ENCODE peak calls at places on chromosomes 12 and 14, in six cellular contexts. One of them, this sample, is unnamed.

GRCh38 chr12:112906712-112907414 is at the start of gene OAS1:
- ATAC-seq in upper lobe of left lung: peak; percentile 79
- ATAC-seq in K562: no peak
- ATAC-seq in HepG2: peak; percentile 98
- ATAC-seq in GM12878: peak; percentile 87
- ATAC-seq in A549: peak; percentile 79
- ATAC-seq in this sample: peak; percentile 78

GRCh38 chr14:35557221-35557747 is 23.3 kb downstream of the INSM2 start:
- ATAC-seq in K562: no peak
- ATAC-seq in upper lobe of left lung: no peak
- ATAC-seq in HepG2: no peak
- ATAC-seq in A549: no peak
- ATAC-seq in GM12878: no peak
- ATAC-seq in this sample: no peak

GRCh38 chr14:65483647-65484046 is 71.1 kb downstream of the FUT8 start:
- ATAC-seq in GM12878: peak; percentile 74
- ATAC-seq in K562: peak; percentile 62
- ATAC-seq in HepG2: no peak
- ATAC-seq in A549: no peak
- ATAC-seq in upper lobe of left lung: no peak
- ATAC-seq in this sample: no peak

GRCh38 chr12:108194585-108194984 is 65.5 kb downstream of the WSCD2 start:
- ATAC-seq in K562: no peak
- ATAC-seq in upper lobe of left lung: no peak
- ATAC-seq in A549: no peak
- ATAC-seq in HepG2: no peak
- ATAC-seq in GM12878: peak; percentile 14
- ATAC-seq in this sample: no peak

GRCh38 chr12:40033260-40033649 is 72.6 kb downstream of the SLC2A13 start:
- ATAC-seq in HepG2: no peak
- ATAC-seq in A549: no peak
- ATAC-seq in GM12878: peak; percentile 70
- ATAC-seq in upper lobe of left lung: no peak
- ATAC-seq in K562: no peak
- ATAC-seq in this sample: no peak

GRCh38 chr12:120696599-120696998 is 9.7 kb downstream of the MLEC start:
- ATAC-seq in HepG2: no peak
- ATAC-seq in K562: no peak
- ATAC-seq in GM12878: peak; percentile 28
- ATAC-seq in upper lobe of left lung: peak; percentile 70
- ATAC-seq in A549: no peak
- ATAC-seq in this sample: no peak

GRCh38 chr12:93569301-93569655 is 3.2 kb upstream of the SOCS2 start:
- ATAC-seq in upper lobe of left lung: no peak
- ATAC-seq in A549: no peak
- ATAC-seq in K562: no peak
- ATAC-seq in GM12878: peak; percentile 1
- ATAC-seq in HepG2: no peak
- ATAC-seq in this sample: no peak

GRCh38 chr12:54975875-54976274 is 8.7 kb downstream of the TESPA1 start:
- ATAC-seq in A549: no peak
- ATAC-seq in K562: peak; percentile 12
- ATAC-seq in GM12878: no peak
- ATAC-seq in HepG2: no peak
- ATAC-seq in upper lobe of left lung: no peak
- ATAC-seq in this sample: no peak

GRCh38 chr12:14923944-14924343 is 14.4 kb downstream of the ERP27 start:
- ATAC-seq in GM12878: no peak
- ATAC-seq in A549: no peak
- ATAC-seq in upper lobe of left lung: no peak
- ATAC-seq in K562: peak; percentile 51
- ATAC-seq in HepG2: no peak
- ATAC-seq in this sample: no peak

GRCh38 chr14:96077983-96078686 is 39.0 kb downstream of the C14orf132 start:
- ATAC-seq in HepG2: no peak
- ATAC-seq in GM12878: peak; percentile 79
- ATAC-seq in upper lobe of left lung: no peak
- ATAC-seq in K562: no peak
- ATAC-seq in A549: no peak
- ATAC-seq in this sample: no peak

GRCh38 chr12:65685514-65685913 is 138.8 kb upstream of the HMGA2 start:
- ATAC-seq in HepG2: peak; percentile 60
- ATAC-seq in A549: no peak
- ATAC-seq in upper lobe of left lung: no peak
- ATAC-seq in K562: peak; percentile 79
- ATAC-seq in GM12878: peak; percentile 51
- ATAC-seq in this sample: no peak

GRCh38 chr14:50773632-50774541 is 57.1 kb downstream of the NIN start:
- ATAC-seq in K562: peak; percentile 93
- ATAC-seq in GM12878: peak; percentile 67
- ATAC-seq in A549: peak; percentile 88
- ATAC-seq in upper lobe of left lung: peak; percentile 77
- ATAC-seq in HepG2: peak; percentile 88
- ATAC-seq in this sample: no peak

GRCh38 chr14:92487513-92488133 is 26.0 kb upstream of the RIN3 start:
- ATAC-seq in HepG2: no peak
- ATAC-seq in upper lobe of left lung: no peak
- ATAC-seq in GM12878: no peak
- ATAC-seq in A549: no peak
- ATAC-seq in K562: no peak
- ATAC-seq in this sample: no peak

GRCh38 chr12:94806617-94807016 is 156.3 kb upstream of the TMCC3 start:
- ATAC-seq in A549: no peak
- ATAC-seq in GM12878: no peak
- ATAC-seq in upper lobe of left lung: no peak
- ATAC-seq in K562: no peak
- ATAC-seq in HepG2: no peak
- ATAC-seq in this sample: no peak

GRCh38 chr12:67754933-67755697 is 106.6 kb downstream of the DYRK2 start:
- ATAC-seq in upper lobe of left lung: peak; percentile 76
- ATAC-seq in A549: no peak
- ATAC-seq in K562: no peak
- ATAC-seq in GM12878: no peak
- ATAC-seq in HepG2: no peak
- ATAC-seq in this sample: peak; percentile 61

GRCh38 chr12:49966511-49967041 is 4.9 kb downstream of the AQP5 start:
- ATAC-seq in GM12878: no peak
- ATAC-seq in K562: no peak
- ATAC-seq in HepG2: peak; percentile 1
- ATAC-seq in A549: peak; percentile 3
- ATAC-seq in upper lobe of left lung: no peak
- ATAC-seq in this sample: no peak

GRCh38 chr14:38405851-38406630 is 150.1 kb upstream of the CLEC14A start:
- ATAC-seq in K562: no peak
- ATAC-seq in HepG2: peak; percentile 75
- ATAC-seq in GM12878: no peak
- ATAC-seq in upper lobe of left lung: no peak
- ATAC-seq in A549: no peak
- ATAC-seq in this sample: no peak

GRCh38 chr12:102883204-102883799 is 33.7 kb downstream of the PAH start:
- ATAC-seq in GM12878: peak; percentile 90
- ATAC-seq in upper lobe of left lung: peak; percentile 72
- ATAC-seq in A549: peak; percentile 81
- ATAC-seq in K562: peak; percentile 96
- ATAC-seq in HepG2: peak; percentile 47
- ATAC-seq in this sample: peak; percentile 48

GRCh38 chr12:6364037-6364360 is 11.4 kb downstream of the SCNN1A start:
- ATAC-seq in A549: no peak
- ATAC-seq in GM12878: no peak
- ATAC-seq in K562: no peak
- ATAC-seq in upper lobe of left lung: peak; percentile 1
- ATAC-seq in HepG2: no peak
- ATAC-seq in this sample: no peak

GRCh38 chr14:78754059-78754458 is 583.9 kb downstream of the NRXN3 start:
- ATAC-seq in GM12878: peak; percentile 31
- ATAC-seq in A549: no peak
- ATAC-seq in K562: no peak
- ATAC-seq in upper lobe of left lung: no peak
- ATAC-seq in HepG2: no peak
- ATAC-seq in this sample: no peak

GRCh38 chr14:99454246-99454645 is 26.4 kb downstream of the SETD3 start:
- ATAC-seq in A549: no peak
- ATAC-seq in upper lobe of left lung: no peak
- ATAC-seq in K562: no peak
- ATAC-seq in HepG2: no peak
- ATAC-seq in GM12878: no peak
- ATAC-seq in this sample: no peak

GRCh38 chr12:131003036-131003435 is 49.3 kb downstream of the ADGRD1 start:
- ATAC-seq in upper lobe of left lung: no peak
- ATAC-seq in A549: no peak
- ATAC-seq in GM12878: no peak
- ATAC-seq in HepG2: no peak
- ATAC-seq in K562: no peak
- ATAC-seq in this sample: no peak

GRCh38 chr12:131003676-131004075 is 50.0 kb downstream of the ADGRD1 start:
- ATAC-seq in GM12878: no peak
- ATAC-seq in K562: no peak
- ATAC-seq in HepG2: no peak
- ATAC-seq in upper lobe of left lung: no peak
- ATAC-seq in A549: no peak
- ATAC-seq in this sample: no peak

GRCh38 chr12:131004166-131004565 is 50.5 kb downstream of the ADGRD1 start:
- ATAC-seq in GM12878: no peak
- ATAC-seq in HepG2: no peak
- ATAC-seq in A549: no peak
- ATAC-seq in upper lobe of left lung: no peak
- ATAC-seq in K562: no peak
- ATAC-seq in this sample: no peak

GRCh38 chr12:131001493-131001892 is 47.8 kb downstream of the ADGRD1 start:
- ATAC-seq in GM12878: no peak
- ATAC-seq in HepG2: no peak
- ATAC-seq in upper lobe of left lung: peak; percentile 17
- ATAC-seq in K562: no peak
- ATAC-seq in A549: peak; percentile 30
- ATAC-seq in this sample: no peak

GRCh38 chr12:131002271-131002670 is 48.6 kb downstream of the ADGRD1 start:
- ATAC-seq in A549: no peak
- ATAC-seq in upper lobe of left lung: peak; percentile 74
- ATAC-seq in K562: no peak
- ATAC-seq in HepG2: no peak
- ATAC-seq in GM12878: peak; percentile 92
- ATAC-seq in this sample: no peak
- TF ChIP-seq POLR2A in A549: no peak
- TF ChIP-seq POLR2A in upper lobe of left lung: no peak
- TF ChIP-seq POLR2A in K562: no peak
- TF ChIP-seq POLR2A in HepG2: no peak
- TF ChIP-seq POLR2A in GM12878: peak; percentile 61
- TF ChIP-seq POLR2A in this sample: no peak

GRCh38 chr14:33184587-33184986 is 245.9 kb downstream of the NPAS3 start:
- ATAC-seq in upper lobe of left lung: no peak
- ATAC-seq in GM12878: no peak
- ATAC-seq in K562: no peak
- ATAC-seq in HepG2: no peak
- ATAC-seq in A549: no peak
- ATAC-seq in this sample: no peak
- TF ChIP-seq EP300 in upper lobe of left lung: no peak
- TF ChIP-seq EP300 in GM12878: no peak
- TF ChIP-seq EP300 in K562: no peak
- TF ChIP-seq EP300 in HepG2: no peak
- TF ChIP-seq EP300 in A549: no peak
- TF ChIP-seq EP300 in this sample: no peak

GRCh38 chr12:51846209-51846779 is 2.2 kb downstream of the FIGNL2 start:
- ATAC-seq in HepG2: peak; percentile 34
- ATAC-seq in K562: no peak
- ATAC-seq in A549: no peak
- ATAC-seq in upper lobe of left lung: no peak
- ATAC-seq in GM12878: no peak
- ATAC-seq in this sample: no peak

GRCh38 chr12:51845451-51845850 is 3.1 kb downstream of the FIGNL2 start:
- ATAC-seq in HepG2: no peak
- ATAC-seq in K562: no peak
- ATAC-seq in GM12878: no peak
- ATAC-seq in upper lobe of left lung: no peak
- ATAC-seq in A549: no peak
- ATAC-seq in this sample: no peak

GRCh38 chr12:51847830-51848727 is at the start of gene FIGNL2:
- ATAC-seq in K562: peak; percentile 54
- ATAC-seq in A549: peak; percentile 32
- ATAC-seq in GM12878: no peak
- ATAC-seq in upper lobe of left lung: no peak
- ATAC-seq in HepG2: peak; percentile 10
- ATAC-seq in this sample: peak; percentile 15

GRCh38 chr12:51848843-51849735 is 571 bp upstream of the FIGNL2 start:
- ATAC-seq in K562: peak; percentile 49
- ATAC-seq in GM12878: no peak
- ATAC-seq in upper lobe of left lung: no peak
- ATAC-seq in HepG2: peak; percentile 24
- ATAC-seq in A549: no peak
- ATAC-seq in this sample: peak; percentile 32

GRCh38 chr12:51846911-51847829 is 1.3 kb downstream of the FIGNL2 start:
- ATAC-seq in A549: peak; percentile 33
- ATAC-seq in K562: no peak
- ATAC-seq in GM12878: no peak
- ATAC-seq in HepG2: peak; percentile 43
- ATAC-seq in upper lobe of left lung: no peak
- ATAC-seq in this sample: peak; percentile 35
- TF ChIP-seq POLR2A in A549: no peak
- TF ChIP-seq POLR2A in K562: no peak
- TF ChIP-seq POLR2A in GM12878: no peak
- TF ChIP-seq POLR2A in HepG2: no peak
- TF ChIP-seq POLR2A in upper lobe of left lung: no peak
- TF ChIP-seq POLR2A in this sample: no peak

DNA sequence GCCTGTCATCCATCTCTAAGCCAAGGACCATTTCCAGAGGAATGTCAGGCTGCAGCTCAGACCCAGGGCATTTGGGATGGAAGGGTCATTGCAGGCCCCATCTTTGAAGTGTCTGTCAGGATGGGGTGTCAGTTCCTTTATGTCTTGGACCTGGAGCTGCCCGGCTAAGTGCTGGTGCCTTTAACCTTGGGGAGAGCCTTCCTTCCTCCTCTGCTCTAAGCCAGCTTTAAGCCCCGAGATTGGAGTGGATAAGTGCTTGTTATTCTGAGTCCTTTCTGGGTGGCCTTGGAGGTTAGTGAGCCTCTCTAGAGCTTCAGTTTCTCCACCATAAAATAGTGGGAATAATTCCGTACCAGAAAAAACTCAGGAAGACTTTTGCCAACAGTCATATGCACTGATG is 15.1 kb downstream of the WNT5B start:
- ATAC-seq in A549: no peak
- ATAC-seq in upper lobe of left lung: no peak
- ATAC-seq in K562: no peak
- ATAC-seq in GM12878: no peak
- ATAC-seq in HepG2: no peak
- ATAC-seq in this sample: no peak
- TF ChIP-seq EP300 in A549: no peak
- TF ChIP-seq EP300 in upper lobe of left lung: no peak
- TF ChIP-seq EP300 in K562: no peak
- TF ChIP-seq EP300 in GM12878: no peak
- TF ChIP-seq EP300 in HepG2: no peak
- TF ChIP-seq EP300 in this sample: no peak

GRCh38 chr14:39734306-39734705 is 302.1 kb upstream of the FBXO33 start:
- ATAC-seq in A549: no peak
- ATAC-seq in GM12878: no peak
- ATAC-seq in upper lobe of left lung: no peak
- ATAC-seq in HepG2: peak; percentile 16
- ATAC-seq in K562: no peak
- ATAC-seq in this sample: no peak
- TF ChIP-seq POLR2A in A549: no peak
- TF ChIP-seq POLR2A in GM12878: no peak
- TF ChIP-seq POLR2A in upper lobe of left lung: no peak
- TF ChIP-seq POLR2A in HepG2: no peak
- TF ChIP-seq POLR2A in K562: no peak
- TF ChIP-seq POLR2A in this sample: no peak

This sample was measured in gastroesophageal sphincter.